ENCODE peak calls at places on chromosomes 6 and 20, in four cellular contexts. A, N, Z and C are unnamed samples.
A peak's percentile ranks its signal among the peaks of the same experiment; 100 is the strongest.

GRCh38 chr6:33073431-33073871 is at the start of gene HLA-DPA1:
- DNase-seq in N (no peak), A (no peak), Z (no peak), C (peak; percentile 54)

GRCh38 chr6:42251911-42252637 is 34.4 kb upstream of the MRPS10 start:
- DNase-seq in N (peak; percentile 84), A (no peak), Z (peak; percentile 82), C (no peak)

GRCh38 chr6:42251500-42251899 is 33.8 kb upstream of the MRPS10 start:
- DNase-seq in A (no peak), N (peak; percentile 32), Z (no peak), C (no peak)

GRCh38 chr6:3456395-3456767 is 469 bp downstream of the SLC22A23 start:
- DNase-seq in Z (no peak), N (no peak), A (no peak), C (no peak)

GRCh38 chr20:52791091-52791490 is 181.1 kb upstream of the TSHZ2 start:
- DNase-seq in A (no peak), N (no peak), Z (no peak), C (no peak)

GRCh38 chr20:1664911-1665310 is 7.3 kb upstream of the SIRPG start:
- DNase-seq in N (no peak), A (no peak), Z (no peak), C (peak; percentile 68)

GRCh38 chr6:150600302-150601017 is 775 bp downstream of the PLEKHG1 start:
- DNase-seq in Z (peak; percentile 47), A (peak; percentile 65), N (peak; percentile 86), C (peak; percentile 35)

GRCh38 chr20:17617868-17618672 is 48.2 kb downstream of the DSTN start:
- DNase-seq in N (peak; percentile 75), Z (peak; percentile 14), A (no peak), C (no peak)

GRCh38 chr6:26197736-26198625 is 110.8 kb downstream of the HFE start:
- DNase-seq in Z (no peak), A (no peak), N (no peak), C (peak; percentile 60)

GRCh38 chr20:17875106-17875980 is 93.3 kb downstream of the SNX5 start:
- DNase-seq in N (peak; percentile 88), A (no peak), Z (peak; percentile 45), C (no peak)

GRCh38 chr6:20554326-20554725 is 20.1 kb downstream of the CDKAL1 start:
- DNase-seq in N (no peak), A (no peak), Z (no peak), C (no peak)

GRCh38 chr20:22723659-22724058 is 139.3 kb upstream of the FOXA2 start:
- DNase-seq in Z (no peak), N (no peak), A (no peak), C (no peak)

GRCh38 chr6:167298166-167298565 is 7.1 kb downstream of the UNC93A start:
- DNase-seq in N (no peak), Z (no peak), A (no peak), C (no peak)

GRCh38 chr20:53321596-53321995 is 272.0 kb downstream of the ZNF217 start:
- DNase-seq in N (no peak), A (no peak), Z (no peak), C (no peak)

GRCh38 chr20:53517146-53517545 is 76.5 kb downstream of the ZNF217 start:
- DNase-seq in N (no peak), Z (no peak), A (no peak), C (no peak)

GRCh38 chr6:121932071-121933009 is 467.1 kb upstream of the HSF2 start:
- DNase-seq in Z (peak; percentile 28), A (peak; percentile 72), N (peak; percentile 70), C (no peak)

GRCh38 chr6:30322527-30323501 is 3.9 kb upstream of the TRIM39 start:
- DNase-seq in A (no peak), Z (no peak), N (no peak), C (no peak)

GRCh38 chr20:50189681-50190250 is 864 bp upstream of the CEBPB start:
- DNase-seq in A (no peak), N (no peak), Z (peak; percentile 45), C (no peak)

GRCh38 chr6:109327502-109327901 is 54.8 kb downstream of the CD164 start:
- DNase-seq in A (no peak), Z (no peak), N (no peak), C (no peak)

GRCh38 chr6:37303891-37304503 is 46.1 kb upstream of the TMEM217 start:
- DNase-seq in N (no peak), A (no peak), Z (no peak), C (no peak)

GRCh38 chr20:40511478-40511877 is 177.6 kb downstream of the MAFB start:
- DNase-seq in Z (peak; percentile 18), A (no peak), N (no peak), C (no peak)

GRCh38 chr6:56488281-56488680 is 154.4 kb downstream of the DST start:
- DNase-seq in A (no peak), Z (no peak), N (no peak), C (no peak)

GRCh38 chr6:56486681-56487080 is 156.0 kb downstream of the DST start:
- DNase-seq in N (no peak), A (no peak), Z (no peak), C (no peak)

GRCh38 chr6:56490994-56491393 is 151.7 kb downstream of the DST start:
- DNase-seq in A (no peak), N (no peak), Z (no peak), C (no peak)

GRCh38 chr6:56491606-56492328 is 150.9 kb downstream of the DST start:
- DNase-seq in A (no peak), Z (peak; percentile 34), N (no peak), C (no peak)

GRCh38 chr6:56489559-56489958 is 153.1 kb downstream of the DST start:
- DNase-seq in Z (no peak), N (no peak), A (no peak), C (no peak)
- H3K36me3 ChIP-seq in Z (peaks cover 85% of the 10 kb centered on the region), N (peaks cover 4% of the 10 kb centered on the region), A (peaks cover 36% of the 10 kb centered on the region), C (no peaks in the 10 kb centered on the region)

DNA sequence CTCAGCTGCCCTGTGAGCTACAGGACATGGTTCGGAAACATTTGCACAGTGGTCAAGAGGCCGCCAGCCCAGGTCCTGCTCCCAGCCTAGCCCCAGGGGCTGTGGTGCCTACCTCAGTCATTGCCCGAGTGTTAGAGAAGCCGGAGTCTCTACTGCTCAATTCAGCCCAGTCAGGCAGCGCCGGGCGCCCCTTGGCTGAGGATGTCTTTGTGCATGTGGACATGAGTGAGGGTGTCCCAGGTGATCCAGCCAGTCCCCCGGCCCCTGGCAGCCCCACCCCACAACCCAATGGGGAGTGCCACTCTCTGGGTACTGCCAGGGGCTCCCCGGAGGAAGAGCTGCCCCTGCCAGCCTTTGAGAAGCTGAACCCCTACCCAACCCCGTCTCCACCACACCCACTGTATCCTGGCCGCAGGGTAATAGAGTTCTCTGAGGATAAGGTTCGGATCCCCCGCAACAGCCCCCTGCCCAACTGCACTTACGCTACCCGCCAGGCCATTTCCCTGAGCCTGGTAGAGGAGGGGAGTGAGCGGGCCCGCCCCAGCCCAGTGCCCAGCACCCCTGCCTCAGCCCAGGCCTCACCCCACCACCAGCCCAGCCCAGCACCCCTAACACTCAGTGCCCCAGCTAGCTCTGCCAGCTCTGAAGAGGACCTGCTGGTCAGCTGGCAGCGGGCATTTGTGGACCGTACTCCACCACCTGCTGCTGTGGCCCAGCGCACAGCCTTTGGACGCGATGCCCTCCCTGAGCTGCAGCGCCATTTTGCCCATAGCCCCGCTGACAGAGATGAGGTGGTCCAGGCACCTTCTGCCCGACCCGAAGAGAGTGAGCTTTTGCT is 5.2 kb downstream of the LRRC73 start:
- DNase-seq in Z (no peak), N (no peak), A (no peak), C (no peak)
- H3K36me3 ChIP-seq in Z (peaks cover 52% of the 10 kb centered on the region), N (no peaks in the 10 kb centered on the region), A (peaks cover 59% of the 10 kb centered on the region), C (peaks cover 51% of the 10 kb centered on the region)

DNA sequence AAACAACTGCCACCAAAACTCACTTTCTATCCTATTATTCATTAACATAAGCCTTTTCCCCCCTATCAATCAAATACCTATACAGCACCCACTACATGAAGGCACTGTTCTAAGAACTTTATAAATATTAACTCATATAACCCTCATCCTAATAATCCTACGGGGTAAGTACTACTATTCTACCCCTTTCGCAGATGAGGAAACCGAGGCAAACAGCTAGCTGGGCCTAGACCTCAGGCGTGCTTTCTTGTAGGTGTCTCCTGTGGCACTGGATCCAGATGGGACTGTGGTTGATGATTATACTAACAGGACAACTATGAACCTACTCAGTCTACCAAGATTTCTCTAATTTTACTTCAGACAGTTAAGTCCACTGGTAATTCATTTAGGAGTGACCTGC is 131.6 kb downstream of the ZMYND8 start:
- DNase-seq in N (no peak), Z (no peak), A (no peak), C (no peak)
- H3K36me3 ChIP-seq in N (peaks cover 7% of the 10 kb centered on the region), Z (peaks cover 96% of the 10 kb centered on the region), A (peaks cover 94% of the 10 kb centered on the region), C (peaks cover 90% of the 10 kb centered on the region)

DNA sequence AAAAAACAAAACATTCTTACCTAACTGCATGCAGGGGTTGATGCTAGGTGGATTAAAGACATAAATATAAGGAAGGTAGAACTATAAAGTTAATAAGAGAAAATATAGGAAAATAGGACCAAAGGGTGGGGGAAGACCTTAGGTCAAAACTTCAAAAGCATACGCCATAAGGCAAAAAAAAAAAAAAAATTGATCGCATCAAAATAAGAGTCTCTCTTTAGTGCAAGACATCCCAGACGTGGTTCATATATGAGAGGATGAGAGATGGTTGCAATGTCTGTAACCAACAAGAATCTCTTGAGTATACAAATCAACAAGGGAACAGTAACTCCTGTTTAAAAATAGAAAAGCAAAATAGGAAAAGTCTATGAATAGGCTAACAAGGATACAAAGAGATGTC is 8.5 kb downstream of the BAG2 start:
- DNase-seq in Z (no peak), N (no peak), A (no peak), C (no peak)
- H3K36me3 ChIP-seq in Z (peaks cover 27% of the 10 kb centered on the region), N (no peaks in the 10 kb centered on the region), A (peaks cover 59% of the 10 kb centered on the region), C (no peaks in the 10 kb centered on the region)